ENCODE peak calls at places on chromosomes 4 and X, in four cellular contexts. One of them, this sample, is unnamed.

GRCh38 chrX:49308604-49309269 is 5.3 kb downstream of the GAGE10 start:
- DNase-seq in sciatic nerve: no peak
- DNase-seq in ureter: no peak
- DNase-seq in effector CD4-positive, alpha-beta T cell: no peak
- DNase-seq in this sample: peak; percentile 1

GRCh38 chr4:189917161-189917891 is 23.3 kb upstream of the FRG1 start:
- DNase-seq in sciatic nerve: no peak
- DNase-seq in ureter: no peak
- DNase-seq in effector CD4-positive, alpha-beta T cell: no peak
- DNase-seq in this sample: no peak

GRCh38 chr4:127642169-127642568 is 9.4 kb downstream of the INTU start:
- DNase-seq in sciatic nerve: no peak
- DNase-seq in ureter: no peak
- DNase-seq in effector CD4-positive, alpha-beta T cell: no peak
- DNase-seq in this sample: no peak

GRCh38 chrX:38839269-38839668 is 38.0 kb downstream of the MID1IP1 start:
- DNase-seq in sciatic nerve: no peak
- DNase-seq in ureter: no peak
- DNase-seq in effector CD4-positive, alpha-beta T cell: no peak
- DNase-seq in this sample: no peak

GRCh38 chr4:8862800-8863758 is 8.6 kb downstream of the HMX1 start:
- DNase-seq in sciatic nerve: no peak
- DNase-seq in ureter: no peak
- DNase-seq in effector CD4-positive, alpha-beta T cell: no peak
- DNase-seq in this sample: no peak

GRCh38 chr4:145609494-145610427 is 9.4 kb upstream of the MMAA start:
- DNase-seq in sciatic nerve: peak; percentile 75
- DNase-seq in ureter: peak; percentile 68
- DNase-seq in effector CD4-positive, alpha-beta T cell: peak; percentile 36
- DNase-seq in this sample: peak; percentile 82

GRCh38 chr4:38523524-38524448 is 140.2 kb upstream of the KLF3 start:
- DNase-seq in sciatic nerve: no peak
- DNase-seq in ureter: peak; percentile 68
- DNase-seq in effector CD4-positive, alpha-beta T cell: no peak
- DNase-seq in this sample: no peak

GRCh38 chr4:157664726-157665125 is 444.2 kb downstream of the GRIA2 start:
- DNase-seq in sciatic nerve: no peak
- DNase-seq in ureter: no peak
- DNase-seq in effector CD4-positive, alpha-beta T cell: no peak
- DNase-seq in this sample: no peak

This sample was measured in erythroblast.